ENCODE peak calls at places on chromosomes 1 and 21, in five cellular contexts. J is IMR-90; E is GM23248; T is astrocyte of the spinal cord; F is CD4-positive, alpha-beta memory T cell. O is an unnamed sample.

GRCh38 chr1:219085988-219086387 is 87.7 kb upstream of the LYPLAL1 start:
- DNase-seq in J (peak), E (peak), T (peak), F (no peak), O (no peak)

GRCh38 chr1:174497461-174497860 is 49.7 kb downstream of the GPR52 start:
- DNase-seq in J (no peak), E (no peak), T (no peak), F (no peak), O (no peak)

GRCh38 chr1:99599678-99600175 is 46.2 kb upstream of the PALMD start:
- DNase-seq in J (peak), E (peak), T (peak), F (no peak), O (no peak)

GRCh38 chr1:85495556-85495955 is 30.6 kb upstream of the DDAH1 start:
- DNase-seq in J (peak), E (peak), T (peak), F (no peak), O (no peak)

GRCh38 chr1:28126778-28127430 is 38.5 kb upstream of the EYA3 start:
- DNase-seq in J (no peak), E (no peak), T (no peak), F (no peak), O (no peak)

GRCh38 chr1:53412285-53413174 is 46.7 kb upstream of the DMRTB1 start:
- DNase-seq in J (no peak), E (no peak), T (no peak), F (no peak), O (no peak)

GRCh38 chr21:20739421-20739820 is 258.8 kb upstream of the NCAM2 start:
- DNase-seq in J (no peak), E (no peak), T (no peak), F (no peak), O (no peak)

GRCh38 chr1:7120863-7121621 is 335.8 kb downstream of the CAMTA1 start:
- DNase-seq in J (no peak), E (no peak), T (peak), F (no peak), O (no peak)

GRCh38 chr1:84750110-84750509 is 59.8 kb upstream of the SSX2IP start:
- DNase-seq in J (no peak), E (peak), T (no peak), F (no peak), O (no peak)

GRCh38 chr1:93980320-93980744 is 71.1 kb upstream of the GCLM start:
- DNase-seq in J (no peak), E (no peak), T (no peak), F (no peak), O (no peak)

GRCh38 chr1:164588388-164589341 is 29.7 kb downstream of the PBX1 start:
- DNase-seq in J (peak), E (peak), T (peak), F (no peak), O (peak)

GRCh38 chr1:185499986-185500626 is 183.1 kb upstream of the IVNS1ABP start:
- DNase-seq in J (peak), E (peak), T (peak), F (no peak), O (no peak)

GRCh38 chr1:3370856-3371703 is 83.4 kb upstream of the ARHGEF16 start:
- DNase-seq in J (no peak), E (no peak), T (no peak), F (no peak), O (no peak)

GRCh38 chr1:3367376-3367775 is 87.1 kb upstream of the ARHGEF16 start:
- DNase-seq in J (no peak), E (no peak), T (no peak), F (no peak), O (no peak)

GRCh38 chr1:3369437-3370076 is 84.9 kb upstream of the ARHGEF16 start:
- DNase-seq in J (peak), E (peak), T (peak), F (no peak), O (no peak)

GRCh38 chr1:3368059-3368458 is 86.4 kb upstream of the ARHGEF16 start:
- DNase-seq in J (no peak), E (no peak), T (no peak), F (no peak), O (no peak)

DNA sequence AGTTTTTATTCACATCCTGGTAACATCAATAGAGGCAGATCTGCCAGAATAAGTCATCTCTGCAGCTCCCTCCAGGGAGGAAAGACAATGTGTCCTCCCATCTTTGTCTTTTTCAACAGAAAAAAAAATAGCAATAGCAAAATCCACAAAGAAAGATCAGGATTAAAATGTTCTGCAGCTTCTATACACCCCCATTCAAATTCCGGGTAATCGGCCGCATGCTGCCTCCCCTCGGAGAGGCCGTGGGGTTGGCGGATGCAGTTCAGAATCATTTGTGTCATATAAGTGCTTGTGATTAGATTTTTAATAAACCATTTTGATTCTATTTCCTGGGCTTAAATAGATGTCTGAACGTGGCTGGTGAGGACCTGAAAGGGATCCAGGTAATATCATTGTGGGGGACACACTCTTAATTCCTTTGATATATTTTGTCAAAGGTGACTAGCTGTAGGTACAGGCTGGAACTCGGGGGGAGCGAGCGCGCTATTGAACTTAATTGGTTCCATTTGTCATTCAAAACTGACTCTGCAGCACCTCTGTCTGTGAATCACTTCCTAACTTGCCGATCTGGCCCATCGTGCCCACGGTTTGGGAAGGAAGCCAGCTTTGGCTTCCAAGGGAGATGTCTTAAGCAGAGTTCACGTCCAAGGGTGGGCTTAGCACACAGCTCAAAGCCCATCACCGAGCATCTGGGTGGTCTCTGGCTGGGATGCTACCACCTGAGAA is 85.6 kb upstream of the ARHGEF16 start:
- DNase-seq in J (no peak), E (peak), T (peak), F (no peak), O (no peak)
- H3K4me3 ChIP-seq in J (no peak), E (peak), T (no peak), F (no peak), O (no peak)

DNA sequence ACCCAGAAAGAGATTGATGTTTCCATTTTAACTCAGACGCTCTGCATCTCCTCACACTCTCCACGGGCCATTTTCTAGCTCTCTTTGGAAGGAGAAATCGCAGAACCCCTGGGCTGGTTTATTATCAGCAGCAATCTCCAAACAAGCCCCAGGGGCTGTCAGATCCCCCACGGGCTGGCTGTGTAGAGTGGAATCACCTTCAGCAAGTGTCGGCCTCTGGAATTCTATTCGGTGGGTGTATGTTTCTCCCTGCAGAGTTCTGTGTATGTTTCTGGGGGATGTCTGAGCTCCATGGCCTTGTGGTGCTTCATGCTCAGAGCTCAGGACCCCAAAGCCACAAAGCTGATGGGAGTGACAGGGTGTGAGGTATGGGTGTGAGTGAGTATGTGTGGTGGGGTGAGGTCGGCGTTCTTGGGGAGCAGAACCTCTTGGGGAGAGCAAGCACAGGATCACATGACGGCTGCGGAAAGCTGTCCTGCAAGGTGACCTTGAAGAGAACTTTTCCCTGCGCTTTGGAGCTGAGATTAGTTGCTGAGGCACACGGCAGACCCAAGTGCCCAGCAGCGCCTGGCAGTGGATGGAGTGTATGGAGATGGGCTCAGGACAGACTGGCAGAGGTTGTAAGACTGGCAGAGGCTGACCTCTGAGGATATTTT is 489 bp downstream of the ACOT11 start:
- DNase-seq in J (no peak), E (no peak), T (no peak), F (no peak), O (no peak)
- H3K4me3 ChIP-seq in J (no peak), E (no peak), T (no peak), F (no peak), O (peak)

DNA sequence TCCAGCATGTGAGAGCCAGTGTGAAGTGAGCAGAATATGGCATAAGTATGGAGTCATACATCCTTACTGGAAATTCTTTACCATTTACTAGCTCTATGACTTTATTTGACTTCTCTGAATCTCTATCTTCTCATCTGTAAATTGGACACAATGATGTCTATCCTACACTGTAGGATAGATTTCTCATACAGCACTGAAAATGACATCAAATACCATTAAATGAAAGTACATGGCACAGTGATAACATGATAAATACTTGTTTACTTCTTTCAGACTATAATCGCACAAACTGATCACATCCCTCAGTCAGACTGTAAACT is 1.3 kb upstream of the CTTNBP2NL start:
- DNase-seq in J (no peak), E (no peak), T (no peak), F (no peak), O (no peak)
- H3K4me3 ChIP-seq in J (peak), E (peak), T (peak), F (no peak), O (peak)

DNA sequence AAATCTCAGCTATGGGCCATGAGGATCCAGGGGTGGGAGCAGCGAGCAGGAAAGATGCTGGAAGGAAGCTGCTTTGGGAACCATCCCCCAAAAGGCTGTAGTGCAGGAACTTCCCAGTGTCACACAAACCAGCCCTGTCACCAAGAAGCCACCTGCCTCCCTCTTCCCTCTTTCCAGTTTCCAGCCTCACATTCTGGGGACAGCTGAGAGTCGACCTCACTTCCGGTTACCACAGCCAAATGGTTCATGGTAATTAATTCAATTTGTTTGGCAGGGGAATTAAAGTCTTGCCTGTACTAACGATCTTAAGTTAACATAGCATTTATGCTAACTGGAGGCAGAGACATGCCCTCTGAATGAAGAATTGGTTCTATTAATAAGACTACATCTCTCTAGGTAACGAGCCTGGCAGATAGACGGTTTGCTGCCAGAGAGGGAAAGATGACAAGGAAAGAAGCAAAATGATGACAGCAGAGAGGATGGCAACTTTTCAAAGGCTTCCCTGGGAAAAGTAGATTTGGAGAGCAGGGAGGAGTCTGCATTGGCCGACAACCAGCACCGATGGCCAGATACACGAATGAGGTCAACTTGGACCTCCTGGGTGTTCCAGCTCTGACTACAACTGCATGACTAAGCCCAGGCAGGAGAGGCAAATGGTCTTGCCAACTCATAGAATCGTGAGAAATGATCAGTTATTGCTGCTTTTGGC is 64.1 kb downstream of the TMCO4 start:
- DNase-seq in J (peak), E (peak), T (peak), F (no peak), O (peak)
- H3K4me3 ChIP-seq in J (no peak), E (peak), T (no peak), F (no peak), O (no peak)

GRCh38 chr1:95620076-95620475 is 386.1 kb downstream of the RWDD3 start:
- DNase-seq in J (no peak), E (no peak), T (no peak), F (no peak), O (no peak)
- H3K4me3 ChIP-seq in J (no peak), E (no peak), T (no peak), F (no peak), O (no peak)